ENCODE peak calls at places on chromosomes 6 and 20, in eight cellular contexts. N, E, X, Q, V, I, H and Z are unnamed samples. For H3K4me1, the result is how much of the 10 kb centered on the place peaks cover.

GRCh38 chr6:72619883-72620696 is 1.8 kb upstream of the KCNQ5 start:
- DNase-seq in X (peak), I (peak), V (no peak), H (peak), Q (peak), E (peak), N (no peak), Z (peak)

GRCh38 chr20:62955519-62956386 is 3.2 kb downstream of the SLC17A9 start:
- DNase-seq in H (no peak), V (no peak), I (peak), N (peak), X (no peak), Q (no peak), E (no peak), Z (no peak)

GRCh38 chr6:2853766-2854393 is 12.2 kb upstream of the SERPINB1 start:
- DNase-seq in I (peak), N (peak), X (peak), H (peak), Q (peak), E (peak), V (peak), Z (peak)

GRCh38 chr6:148500402-148500801 is 157.8 kb downstream of the SASH1 start:
- DNase-seq in X (no peak), N (no peak), I (no peak), E (no peak), Q (no peak), H (no peak), V (no peak), Z (no peak)

GRCh38 chr6:110537208-110538123 is 61.1 kb upstream of the SLC22A16 start:
- DNase-seq in H (no peak), I (peak), E (no peak), N (peak), X (peak), V (peak), Q (peak), Z (peak)

GRCh38 chr20:63457737-63458136 is 14.7 kb downstream of the KCNQ2 start:
- DNase-seq in N (peak), E (no peak), H (peak), Q (peak), V (peak), X (peak), I (no peak), Z (no peak)

GRCh38 chr6:56795852-56796532 is 153.3 kb upstream of the DST start:
- DNase-seq in E (no peak), H (no peak), N (no peak), I (no peak), X (peak), Q (peak), V (peak), Z (peak)

GRCh38 chr20:47785321-47785899 is at the start of gene SULF2:
- DNase-seq in V (peak), I (peak), H (no peak), Q (peak), N (peak), X (peak), E (peak), Z (no peak)

GRCh38 chr6:33197431-33198048 is 2.9 kb downstream of the RXRB start:
- DNase-seq in N (no peak), E (peak), Q (peak), H (peak), X (peak), V (peak), I (peak), Z (peak)

GRCh38 chr6:6057442-6058053 is 50.8 kb upstream of the NRN1 start:
- DNase-seq in N (no peak), I (peak), H (peak), E (peak), Q (peak), X (peak), V (peak), Z (no peak)

GRCh38 chr6:12504325-12504966 is 212.1 kb upstream of the PHACTR1 start:
- DNase-seq in I (peak), Q (peak), V (peak), N (no peak), X (no peak), H (peak), E (peak), Z (no peak)

GRCh38 chr6:100678027-100678426 is 203.1 kb downstream of the ASCC3 start:
- DNase-seq in I (no peak), N (no peak), X (no peak), H (peak), E (no peak), V (no peak), Q (peak), Z (no peak)

GRCh38 chr6:41462980-41463930 is 82.9 kb upstream of the FOXP4 start:
- DNase-seq in X (peak), I (peak), V (peak), Q (peak), E (no peak), H (peak), N (peak), Z (peak)

GRCh38 chr6:13743736-13744127 is 32.1 kb upstream of the RANBP9 start:
- DNase-seq in X (no peak), V (no peak), I (no peak), E (no peak), N (no peak), H (no peak), Q (no peak), Z (no peak)

GRCh38 chr20:32672982-32673727 is 586 bp downstream of the C20orf203 start:
- DNase-seq in E (no peak), H (peak), I (no peak), V (no peak), N (no peak), Q (no peak), X (no peak), Z (no peak)

GRCh38 chr20:50405235-50405914 is 104.8 kb upstream of the PTPN1 start:
- DNase-seq in X (no peak), E (no peak), V (no peak), H (no peak), N (no peak), Q (no peak), I (no peak), Z (no peak)

GRCh38 chr6:124854338-124854922 is 107.8 kb upstream of the RNF217 start:
- DNase-seq in I (no peak), H (peak), N (no peak), E (no peak), Q (peak), V (peak), X (no peak), Z (no peak)

GRCh38 chr6:162404926-162405325 is 322.6 kb downstream of the PRKN start:
- DNase-seq in E (no peak), X (no peak), I (no peak), Q (no peak), H (no peak), V (no peak), N (no peak), Z (no peak)

GRCh38 chr20:17557675-17558006 is 12.2 kb upstream of the DSTN start:
- DNase-seq in X (peak), Q (peak), V (peak), E (no peak), H (no peak), I (peak), N (peak), Z (peak)

GRCh38 chr6:68778356-68779020 is 143.4 kb downstream of the ADGRB3 start:
- DNase-seq in N (no peak), X (peak), H (peak), I (peak), E (peak), Q (peak), V (peak), Z (peak)

GRCh38 chr6:126542052-126542451 is 202.1 kb downstream of the CENPW start:
- DNase-seq in E (no peak), V (no peak), Q (no peak), X (no peak), I (no peak), N (no peak), H (no peak), Z (no peak)

GRCh38 chr6:113805167-113805835 is 51.8 kb upstream of the MARCKS start:
- DNase-seq in V (no peak), H (no peak), E (no peak), Q (no peak), N (no peak), X (no peak), I (no peak), Z (no peak)

GRCh38 chr20:9349256-9349655 is 165.1 kb upstream of the LAMP5 start:
- DNase-seq in H (no peak), I (no peak), Q (no peak), V (no peak), E (no peak), N (no peak), X (no peak), Z (no peak)

GRCh38 chr20:9348316-9348715 is 166.1 kb upstream of the LAMP5 start:
- DNase-seq in E (no peak), X (no peak), I (no peak), Q (no peak), V (no peak), H (no peak), N (no peak), Z (no peak)

GRCh38 chr20:9352740-9353139 is 161.7 kb upstream of the LAMP5 start:
- DNase-seq in X (no peak), E (no peak), Q (no peak), V (no peak), I (no peak), H (no peak), N (no peak), Z (no peak)

GRCh38 chr20:9344080-9344920 is 170.1 kb upstream of the LAMP5 start:
- DNase-seq in E (no peak), I (no peak), N (no peak), V (peak), X (peak), Q (peak), H (no peak), Z (peak)

DNA sequence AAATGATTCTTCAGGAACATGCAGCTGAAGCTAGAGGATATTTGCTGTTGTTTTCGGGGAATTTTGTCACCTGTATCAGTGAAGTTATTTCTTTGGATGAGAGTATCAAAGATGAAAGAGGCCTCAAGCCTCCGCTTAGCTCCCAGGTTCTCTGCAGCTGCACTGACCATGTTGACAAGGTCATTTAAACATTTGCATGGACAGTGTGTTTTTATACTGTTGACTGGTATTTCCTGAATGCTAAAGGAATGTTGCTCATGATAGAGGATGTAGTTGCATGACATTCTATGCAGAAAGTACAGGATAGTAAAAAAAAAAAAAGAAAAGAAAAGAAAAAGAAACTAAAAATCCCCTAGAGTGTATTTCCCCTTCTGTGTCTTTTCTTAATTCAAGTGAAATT is 165.6 kb upstream of the LAMP5 start:
- DNase-seq in H (no peak), E (no peak), N (no peak), X (peak), I (no peak), V (no peak), Q (no peak), Z (no peak)
- H3K4me1 ChIP-seq in H (under half), E (under half), N (under half), X (under half), I (under half), V (under half), Q (under half), Z (under half)

DNA sequence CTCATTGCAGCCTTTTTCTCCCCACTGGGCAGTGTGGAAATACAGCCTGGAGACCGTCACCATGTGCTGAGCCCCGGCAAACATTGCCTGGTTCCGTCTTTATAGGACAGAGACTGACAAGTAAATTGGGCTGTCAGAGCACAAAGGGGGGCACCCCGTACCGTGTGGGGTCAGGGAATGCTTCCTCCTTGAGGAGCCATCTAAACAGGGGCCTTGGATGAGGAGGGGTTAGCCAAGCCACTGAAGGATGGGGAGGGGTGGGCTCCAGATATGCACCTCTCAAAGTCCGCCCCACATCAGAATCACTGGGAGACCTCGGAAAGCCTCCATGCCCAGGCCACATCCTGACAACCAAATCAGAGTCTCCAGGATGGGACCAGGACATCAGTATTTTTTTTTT is 73.9 kb downstream of the NFATC2 start:
- DNase-seq in X (no peak), N (no peak), H (no peak), E (no peak), Q (no peak), I (no peak), V (no peak), Z (no peak)
- H2AFZ ChIP-seq in X (no peak), N (no peak), H (no peak), E (no peak), Q (no peak), I (no peak), V (no peak), Z (no peak)

GRCh38 chr6:90273863-90274262 is 22.8 kb downstream of the BACH2 start:
- DNase-seq in I (no peak), Q (no peak), X (no peak), H (no peak), E (no peak), V (no peak), N (no peak), Z (no peak)
- H3K4me1 ChIP-seq in I (under half), Q (under half), X (under half), H (under half), E (under half), V (under half), N (under half), Z (under half)

GRCh38 chr20:36768768-36769430 is 4.7 kb downstream of the DSN1 start:
- DNase-seq in Q (peak), I (no peak), E (no peak), N (no peak), X (no peak), V (peak), H (no peak), Z (no peak)
- H2AFZ ChIP-seq in Q (peak), I (no peak), E (no peak), N (no peak), X (no peak), V (no peak), H (no peak), Z (no peak)

DNA sequence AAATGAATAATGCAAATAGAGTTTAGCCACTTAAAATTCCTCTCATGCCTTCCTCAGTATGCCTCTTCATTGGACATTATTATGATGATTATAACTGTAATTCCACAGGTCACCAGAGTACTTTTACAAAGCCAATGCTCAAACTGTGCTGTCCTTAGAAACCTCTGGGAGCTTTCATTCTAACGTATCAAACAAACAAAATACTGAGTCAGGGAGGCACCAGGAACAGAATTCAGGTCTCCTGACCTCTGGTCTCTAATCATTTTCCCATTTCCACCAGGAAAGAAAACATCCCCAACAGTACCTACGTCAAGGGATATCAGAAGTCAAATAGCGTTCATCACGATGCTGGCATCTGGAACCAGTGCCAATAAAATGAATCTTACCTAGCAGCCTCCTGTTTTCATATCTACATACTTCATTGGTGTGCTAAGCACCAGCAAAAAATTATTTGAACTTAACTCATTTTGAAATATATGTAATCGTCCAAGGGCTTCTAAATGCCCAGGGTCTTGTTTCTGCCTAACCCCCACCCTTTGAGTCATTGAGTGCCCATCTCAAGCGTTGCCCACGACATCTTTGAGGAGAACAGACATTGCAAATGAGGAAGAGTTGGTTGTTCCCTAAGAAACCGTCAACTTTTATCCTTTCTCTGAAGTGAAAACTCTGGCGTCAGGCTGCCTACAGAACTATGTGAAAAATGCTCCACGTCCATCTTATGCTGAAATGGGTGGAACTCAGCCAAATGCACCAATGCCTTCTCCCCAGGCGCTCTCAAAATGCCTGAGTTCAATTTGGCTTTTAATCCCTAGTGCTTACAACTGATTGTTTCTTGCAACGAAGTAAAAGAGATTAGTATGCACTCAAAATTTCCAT is 37.8 kb downstream of the NEDD9 start:
- DNase-seq in Q (no peak), E (peak), I (peak), V (no peak), X (peak), N (no peak), H (no peak), Z (peak)
- H3K4me1 ChIP-seq in Q (under half), E (under half), I (under half), V (under half), X (under half), N (under half), H (under half), Z (half or more)

GRCh38 chr6:157731221-157731620 is 91.8 kb upstream of the SNX9 start:
- DNase-seq in H (no peak), N (no peak), V (no peak), E (no peak), X (no peak), Q (no peak), I (no peak), Z (no peak)
- H2AFZ ChIP-seq in H (no peak), N (no peak), V (no peak), E (no peak), X (no peak), Q (no peak), I (no peak), Z (no peak)

GRCh38 chr6:30510419-30510818 is 21.1 kb downstream of the HLA-E start:
- DNase-seq in I (no peak), E (no peak), V (no peak), X (no peak), H (no peak), Q (no peak), N (no peak), Z (no peak)

GRCh38 chr6:30515106-30515505 is 25.8 kb downstream of the HLA-E start:
- DNase-seq in N (no peak), V (no peak), H (peak), X (no peak), I (no peak), Q (no peak), E (peak), Z (no peak)

GRCh38 chr6:30511147-30511546 is 21.8 kb downstream of the HLA-E start:
- DNase-seq in E (no peak), I (no peak), Q (no peak), H (no peak), V (no peak), X (no peak), N (no peak), Z (no peak)

GRCh38 chr6:30515967-30516753 is 26.9 kb downstream of the HLA-E start:
- DNase-seq in I (peak), H (peak), N (peak), E (peak), Q (peak), V (peak), X (peak), Z (peak)

GRCh38 chr6:30513451-30513850 is 24.1 kb downstream of the HLA-E start:
- DNase-seq in I (peak), X (no peak), V (no peak), H (no peak), E (no peak), Q (no peak), N (no peak), Z (no peak)
- H3K4me1 ChIP-seq in I (under half), X (under half), V (under half), H (under half), E (under half), Q (under half), N (under half), Z (under half)